ENCODE peak calls at places on chromosomes 5 and 9, in ten cellular contexts. T is GM23338, H is heart right ventricle, D is stomach, X is dorsolateral prefrontal cortex, O is neural progenitor cell, K is esophagus squamous epithelium, L is IMR-90, R is prostate gland, G is cardiac muscle cell. V is an unnamed sample. For H3K27me3, the result is how much of the 10 kb centered on the place peaks cover.

GRCh38 chr9:123798203-123798602 is 131.7 kb downstream of the DENND1A start:
- DNase-seq in X (no peak), O (no peak), G (no peak), H (no peak), L (no peak), R (no peak), T (no peak), K (no peak), D (no peak), V (no peak)

GRCh38 chr5:57843016-57843402 is 360.4 kb upstream of the ACTBL2 start:
- DNase-seq in T (no peak), H (no peak), X (no peak), L (no peak), G (no peak), D (no peak), O (no peak), R (no peak), K (no peak), V (no peak)

GRCh38 chr9:28583832-28584231 is 1010.6 kb upstream of the C9orf72 start:
- DNase-seq in O (no peak), R (no peak), G (no peak), T (no peak), X (no peak), H (no peak), D (no peak), K (no peak), L (no peak), V (no peak)

GRCh38 chr5:133227082-133227481 is 175.3 kb downstream of the HSPA4 start:
- DNase-seq in R (no peak), G (no peak), T (no peak), H (no peak), L (no peak), K (no peak), O (no peak), X (no peak), D (no peak), V (no peak)

GRCh38 chr9:124654431-124654830 is 116.7 kb downstream of the NR6A1 start:
- DNase-seq in H (no peak), X (no peak), T (no peak), L (no peak), K (no peak), O (no peak), G (no peak), D (no peak), R (no peak), V (no peak)

GRCh38 chr9:133995012-133995896 is 3.1 kb upstream of the VAV2 start:
- DNase-seq in H (no peak), L (no peak), T (peak), K (no peak), G (no peak), X (no peak), O (no peak), R (no peak), D (no peak), V (no peak)

GRCh38 chr5:142644640-142645361 is 41.1 kb downstream of the FGF1 start:
- DNase-seq in X (peak), H (peak), D (no peak), T (no peak), K (no peak), G (peak), L (peak), R (peak), O (no peak), V (peak)

GRCh38 chr9:16627967-16628366 is 242.5 kb downstream of the BNC2 start:
- DNase-seq in X (no peak), O (no peak), K (no peak), R (no peak), H (peak), G (peak), L (peak), T (no peak), D (no peak), V (no peak)

GRCh38 chr5:68114641-68115040 is 100.9 kb upstream of the PIK3R1 start:
- DNase-seq in G (peak), R (no peak), D (no peak), K (no peak), O (no peak), L (peak), X (no peak), H (no peak), T (no peak), V (no peak)

GRCh38 chr5:78320461-78320860 is 26.0 kb upstream of the AP3B1 start:
- DNase-seq in T (peak), G (peak), X (no peak), K (no peak), H (no peak), D (no peak), R (no peak), O (peak), L (peak), V (no peak)

GRCh38 chr9:137304383-137305059 is 2.5 kb upstream of the NRARP start:
- DNase-seq in H (no peak), R (peak), G (no peak), K (no peak), T (no peak), D (no peak), O (peak), L (no peak), X (no peak), V (no peak)

GRCh38 chr5:142486581-142486980 is 161.8 kb upstream of the SPRY4 start:
- DNase-seq in T (no peak), R (no peak), K (no peak), H (no peak), X (no peak), O (no peak), G (peak), L (peak), D (no peak), V (no peak)

GRCh38 chr9:79008916-79009315 is 562.8 kb upstream of the TLE4 start:
- DNase-seq in T (no peak), R (no peak), H (no peak), L (no peak), X (no peak), O (no peak), D (no peak), G (no peak), K (no peak), V (no peak)

GRCh38 chr5:9067129-9067528 is 478.7 kb downstream of the SEMA5A start:
- DNase-seq in R (no peak), L (no peak), X (no peak), O (no peak), D (no peak), T (no peak), K (no peak), G (no peak), H (no peak), V (no peak)

GRCh38 chr5:66223637-66224036 is 79.5 kb downstream of the SREK1 start:
- DNase-seq in L (no peak), D (no peak), R (peak), T (peak), O (no peak), G (peak), H (no peak), X (no peak), K (no peak), V (no peak)

GRCh38 chr5:113376640-113377039 is 58.1 kb downstream of the TSSK1B start:
- DNase-seq in T (peak), O (no peak), G (no peak), H (no peak), X (no peak), K (no peak), L (no peak), R (no peak), D (no peak), V (no peak)

GRCh38 chr9:136476369-136477150 is 6.3 kb downstream of the SEC16A start:
- DNase-seq in L (no peak), K (no peak), O (no peak), H (no peak), D (no peak), R (no peak), G (no peak), T (no peak), X (no peak), V (no peak)

GRCh38 chr9:68705636-68706578 is 867 bp downstream of the PIP5K1B start:
- DNase-seq in T (peak), H (peak), X (peak), G (peak), L (no peak), D (no peak), K (no peak), O (peak), R (no peak), V (no peak)

GRCh38 chr5:9350301-9350797 is 195.5 kb downstream of the SEMA5A start:
- DNase-seq in T (no peak), X (no peak), H (no peak), L (peak), G (peak), D (no peak), O (no peak), K (no peak), R (no peak), V (no peak)

GRCh38 chr9:130606887-130607582 is 27.7 kb downstream of the FUBP3 start:
- DNase-seq in O (no peak), K (no peak), G (peak), R (no peak), L (peak), T (no peak), H (no peak), D (no peak), X (no peak), V (no peak)

GRCh38 chr9:90326219-90326618 is 316.4 kb downstream of the DIRAS2 start:
- DNase-seq in X (no peak), O (no peak), T (no peak), G (peak), H (no peak), L (peak), D (no peak), K (no peak), R (no peak), V (no peak)

GRCh38 chr9:71819115-71819739 is 50.9 kb upstream of the CEMIP2 start:
- DNase-seq in K (no peak), R (peak), G (peak), H (peak), O (peak), D (peak), X (no peak), L (peak), T (peak), V (no peak)

GRCh38 chr5:36688722-36689121 is 82.3 kb downstream of the SLC1A3 start:
- DNase-seq in D (no peak), O (peak), T (peak), R (no peak), K (no peak), H (no peak), X (no peak), G (no peak), L (peak), V (no peak)

GRCh38 chr9:130260816-130261765 is 4.5 kb upstream of the HMCN2 start:
- DNase-seq in L (no peak), K (no peak), D (no peak), R (no peak), X (no peak), O (no peak), H (no peak), G (no peak), T (no peak), V (no peak)

GRCh38 chr9:113582698-113583200 is 119.2 kb downstream of the RGS3 start:
- DNase-seq in X (no peak), G (no peak), D (no peak), K (no peak), R (no peak), O (no peak), H (no peak), L (no peak), T (no peak), V (no peak)

GRCh38 chr9:87195306-87195705 is 248.0 kb upstream of the GAS1 start:
- DNase-seq in L (peak), T (no peak), X (no peak), O (no peak), H (no peak), D (no peak), G (no peak), R (no peak), K (no peak), V (no peak)

GRCh38 chr5:174409070-174409469 is 315.3 kb upstream of the MSX2 start:
- DNase-seq in H (no peak), R (no peak), O (no peak), T (peak), G (no peak), X (no peak), L (no peak), D (no peak), K (no peak), V (no peak)

GRCh38 chr5:124330595-124330994 is 415.8 kb downstream of the ZNF608 start:
- DNase-seq in H (no peak), R (no peak), L (no peak), D (no peak), O (no peak), X (no peak), G (peak), K (no peak), T (no peak), V (no peak)

GRCh38 chr5:76469656-76470290 is 66.7 kb downstream of the IQGAP2 start:
- DNase-seq in X (no peak), L (peak), H (no peak), D (no peak), K (no peak), R (no peak), T (no peak), O (no peak), G (no peak), V (no peak)
- H3K27me3 ChIP-seq in X (under half), L (under half), H (under half), D (under half), K (under half), R (under half), T (under half), O (under half), G (under half), V (under half)

DNA sequence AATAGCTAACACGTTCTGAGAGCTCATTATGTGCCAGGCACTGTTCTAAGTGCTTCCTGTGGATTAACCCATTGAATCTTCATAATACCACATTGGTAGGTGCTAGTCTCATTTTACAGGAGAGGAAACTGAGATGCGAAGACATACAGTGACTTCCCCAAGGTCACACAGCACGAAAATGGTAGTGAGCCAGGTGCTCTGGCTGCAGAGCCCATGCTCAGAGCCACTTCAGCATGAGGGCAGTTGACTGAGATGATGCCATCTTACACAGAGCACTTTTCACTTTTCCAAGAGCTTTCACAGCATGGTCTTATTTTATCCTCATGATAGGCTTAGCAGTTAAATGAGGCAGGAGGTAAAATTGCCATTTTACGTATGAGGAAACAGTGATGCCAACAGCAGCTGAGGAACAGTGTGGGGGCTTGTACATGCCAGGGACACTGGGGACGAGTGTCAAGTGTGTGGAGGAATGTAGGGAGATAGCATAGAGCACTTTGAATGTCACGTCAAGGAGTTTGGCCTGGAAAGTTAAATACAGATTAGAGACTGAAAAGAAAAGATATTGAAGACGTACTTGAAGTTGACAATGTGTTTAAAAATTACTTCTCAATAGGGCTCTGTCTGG is 180.0 kb downstream of the KIF4B start:
- DNase-seq in D (no peak), G (no peak), H (peak), T (no peak), L (no peak), K (no peak), R (no peak), X (no peak), O (no peak), V (no peak)
- TF ChIP-seq CTCF in D (no peak), G (no peak), H (no peak), T (no peak), L (no peak), K (no peak), R (no peak), X (no peak), O (no peak), V (no peak)

DNA sequence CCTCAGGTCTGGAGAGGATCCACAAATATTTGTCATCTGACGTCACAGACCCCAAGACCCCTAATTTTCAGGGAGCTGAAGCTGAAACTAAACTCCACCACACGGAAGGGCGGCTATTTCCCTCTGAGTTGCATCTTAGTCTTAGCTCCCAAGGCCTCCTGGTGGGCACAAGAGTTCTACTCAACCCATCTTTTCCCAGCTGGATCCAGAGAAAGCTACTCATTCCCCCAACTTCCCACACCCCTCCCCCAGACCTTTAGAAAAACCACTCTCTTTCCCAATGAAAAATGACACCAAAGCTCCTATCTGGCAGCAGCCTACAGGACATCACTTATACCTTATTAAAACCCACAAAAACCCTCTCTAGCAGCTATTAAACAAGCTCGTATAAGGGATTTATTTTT is 67.1 kb upstream of the SLC1A1 start:
- DNase-seq in L (no peak), X (no peak), R (no peak), D (no peak), H (no peak), G (no peak), K (no peak), O (peak), T (peak), V (no peak)
- H3K27me3 ChIP-seq in L (under half), X (under half), R (under half), D (under half), H (under half), G (under half), K (under half), O (under half), T (under half), V (under half)

GRCh38 chr5:132176987-132177386 is 50.7 kb downstream of the P4HA2 start:
- DNase-seq in K (no peak), T (no peak), L (peak), O (no peak), R (no peak), G (peak), H (no peak), D (no peak), X (no peak), V (no peak)
- TF ChIP-seq CTCF in K (no peak), T (no peak), L (peak), O (no peak), R (no peak), G (peak), H (peak), D (no peak), X (no peak), V (no peak)

GRCh38 chr5:176671890-176672615 is 24.8 kb downstream of the TSPAN17 start:
- DNase-seq in G (no peak), R (no peak), K (no peak), L (no peak), D (no peak), H (no peak), X (no peak), O (peak), T (peak), V (no peak)
- H3K27me3 ChIP-seq in G (under half), R (under half), K (half or more), L (under half), D (half or more), H (under half), X (under half), O (under half), T (under half), V (under half)

GRCh38 chr9:98484218-98484617 is 224.5 kb downstream of the GABBR2 start:
- DNase-seq in X (no peak), O (peak), K (no peak), D (no peak), R (no peak), H (no peak), L (peak), G (peak), T (peak), V (no peak)
- TF ChIP-seq CTCF in X (no peak), O (no peak), K (no peak), D (no peak), R (no peak), H (peak), L (peak), G (peak), T (no peak), V (no peak)

DNA sequence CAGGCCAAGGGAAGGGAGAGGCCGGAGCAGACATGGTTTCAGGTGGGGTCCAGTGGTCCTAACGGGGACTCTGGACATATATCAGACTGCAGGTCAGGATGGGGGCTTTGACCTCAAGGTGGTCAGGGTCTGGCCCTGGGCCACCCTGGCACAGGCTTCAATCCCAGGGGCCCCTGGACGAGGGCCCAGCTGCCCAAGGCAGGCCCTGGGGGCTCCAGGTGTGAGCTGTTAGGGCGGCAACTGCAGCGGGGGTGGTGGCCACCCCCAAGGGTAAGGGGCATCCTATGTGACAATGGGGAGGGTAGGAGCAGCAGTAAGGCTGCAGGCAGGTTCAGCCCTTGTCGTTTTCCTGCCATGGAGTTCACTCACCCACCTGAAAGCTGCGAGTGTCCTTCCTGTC is 45.4 kb upstream of the CLPTM1L start:
- DNase-seq in H (no peak), T (no peak), L (no peak), K (no peak), X (no peak), R (no peak), D (no peak), O (no peak), G (no peak), V (no peak)
- H3K27me3 ChIP-seq in H (under half), T (under half), L (under half), K (half or more), X (under half), R (under half), D (half or more), O (half or more), G (half or more), V (under half)

DNA sequence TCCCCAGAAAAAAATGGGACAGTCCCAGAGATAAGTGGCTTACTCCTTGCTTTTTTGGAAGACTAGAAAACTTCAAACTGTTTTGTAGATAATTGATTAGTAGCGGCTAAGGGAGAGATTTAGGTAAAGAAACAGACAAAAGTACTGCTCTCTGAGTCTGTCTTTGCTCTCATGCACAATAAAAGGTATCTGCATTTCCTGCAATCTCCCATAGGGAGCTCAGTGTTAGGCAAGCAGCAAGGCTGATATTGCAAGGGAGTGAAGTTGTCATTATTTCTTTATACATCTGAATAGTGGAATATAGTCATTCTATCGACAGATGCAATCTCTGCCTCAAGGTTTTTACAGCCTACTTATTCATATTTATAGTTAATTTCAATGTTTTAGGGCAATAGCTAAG is 54.9 kb upstream of the CAMK4 start:
- DNase-seq in G (no peak), L (no peak), O (no peak), K (no peak), X (no peak), R (no peak), D (no peak), H (no peak), T (peak), V (no peak)
- TF ChIP-seq CTCF in G (no peak), L (no peak), O (peak), K (no peak), X (no peak), R (no peak), D (no peak), H (no peak), T (no peak), V (no peak)

DNA sequence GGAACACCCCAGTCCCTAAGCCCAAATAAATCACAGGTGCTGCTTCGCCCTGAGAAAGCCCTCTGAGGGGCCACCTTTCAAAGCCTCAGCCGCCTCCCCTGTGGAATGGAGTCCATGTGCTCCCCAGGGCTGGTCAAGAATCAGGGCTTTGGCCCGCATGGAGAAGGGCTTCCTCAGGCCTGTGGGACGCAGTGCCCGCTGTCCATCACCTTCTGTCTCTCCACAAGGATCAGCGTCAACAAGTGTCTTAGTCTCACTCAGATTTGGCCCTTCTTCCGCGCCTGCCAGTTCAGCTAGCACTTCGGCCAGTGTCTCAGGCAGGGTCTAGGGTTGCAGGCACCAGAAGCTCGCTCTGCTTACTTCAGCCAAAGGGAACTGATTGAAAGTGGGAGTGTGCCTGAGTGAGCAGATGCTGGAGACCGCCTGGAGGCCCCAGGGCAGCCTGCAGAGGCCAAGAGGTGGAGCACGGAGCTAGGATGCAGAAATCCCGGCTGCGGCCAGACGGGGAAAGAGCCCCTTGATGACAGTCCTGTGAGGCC is 16.5 kb downstream of the HNRNPH1 start:
- DNase-seq in K (no peak), R (no peak), T (no peak), H (no peak), O (no peak), D (no peak), L (no peak), G (no peak), X (no peak), V (no peak)
- H3K27me3 ChIP-seq in K (under half), R (under half), T (under half), H (under half), O (under half), D (under half), L (under half), G (under half), X (under half), V (under half)

V was measured in thoracic aorta.